ENCODE peak calls at places on chromosomes 1 and 21, in nine cellular contexts. I is AG04449, P is transverse colon, J is mucosa of descending colon, U is nephron progenitor cell, B is mammary epithelial cell, Z is hepatocyte, T is upper lobe of right lung, O is AG10803. H is an unnamed sample.

GRCh38 chr1:55702064-55702463 is 486.9 kb upstream of the USP24 start:
- DNase-seq in P (no peak), J (no peak), Z (peak), I (no peak), O (no peak), B (peak), U (no peak), T (no peak), H (no peak)

GRCh38 chr1:7938070-7938469 is 2.6 kb downstream of the TNFRSF9 start:
- DNase-seq in U (no peak), J (no peak), P (no peak), O (no peak), Z (no peak), B (no peak), T (no peak), I (no peak), H (no peak)

GRCh38 chr1:38094711-38095336 is 48.2 kb upstream of the POU3F1 start:
- DNase-seq in P (no peak), J (no peak), Z (no peak), I (no peak), O (no peak), U (no peak), B (no peak), T (no peak), H (no peak)

GRCh38 chr1:169572184-169572583 is 14.1 kb downstream of the F5 start:
- DNase-seq in P (no peak), B (no peak), I (no peak), O (peak), Z (peak), J (no peak), T (no peak), U (no peak), H (no peak)

GRCh38 chr1:228488818-228489674 is 1.9 kb downstream of the RNF187 start:
- DNase-seq in J (no peak), P (no peak), T (no peak), U (no peak), B (no peak), O (no peak), Z (no peak), I (no peak), H (no peak)

GRCh38 chr1:240831922-240832321 is 220.0 kb upstream of the GREM2 start:
- DNase-seq in P (no peak), B (no peak), J (no peak), T (no peak), I (no peak), O (no peak), U (no peak), Z (no peak), H (no peak)

GRCh38 chr1:39692152-39693064 is 1.2 kb upstream of the HPCAL4 start:
- DNase-seq in B (no peak), P (peak), O (no peak), J (peak), U (peak), I (no peak), T (peak), Z (no peak), H (no peak)

GRCh38 chr21:26964379-26964778 is 2.5 kb downstream of the ADAMTS5 start:
- DNase-seq in J (peak), Z (no peak), I (no peak), O (peak), U (no peak), B (no peak), P (peak), T (no peak), H (no peak)

GRCh38 chr1:15178571-15179484 is 25.3 kb downstream of the TMEM51 start:
- DNase-seq in T (no peak), J (no peak), B (peak), U (no peak), Z (peak), P (no peak), O (peak), I (peak), H (peak)

GRCh38 chr1:54474500-54475235 is 68.5 kb upstream of the SSBP3 start:
- DNase-seq in J (peak), T (no peak), B (no peak), I (no peak), P (peak), O (no peak), U (peak), Z (peak), H (no peak)

GRCh38 chr1:231040019-231040799 is at the start of gene FAM89A:
- DNase-seq in U (peak), B (no peak), O (peak), I (no peak), T (peak), P (peak), J (peak), Z (peak), H (no peak)

GRCh38 chr21:18840239-18840638 is 436.7 kb upstream of the TMPRSS15 start:
- DNase-seq in P (no peak), O (no peak), I (no peak), B (no peak), T (no peak), Z (peak), U (no peak), J (no peak), H (no peak)

GRCh38 chr21:43353282-43354010 is 73.5 kb downstream of the SIK1 start:
- DNase-seq in I (no peak), P (no peak), B (no peak), T (no peak), J (no peak), U (no peak), Z (no peak), O (no peak), H (no peak)

GRCh38 chr1:64246294-64246917 is 43.0 kb downstream of the UBE2U start:
- DNase-seq in P (no peak), J (no peak), T (no peak), U (no peak), B (no peak), I (no peak), O (peak), Z (peak), H (no peak)

GRCh38 chr1:75514270-75514669 is 96.6 kb downstream of the SLC44A5 start:
- DNase-seq in O (no peak), B (no peak), I (no peak), Z (no peak), U (no peak), P (no peak), T (no peak), J (no peak), H (no peak)

DNA sequence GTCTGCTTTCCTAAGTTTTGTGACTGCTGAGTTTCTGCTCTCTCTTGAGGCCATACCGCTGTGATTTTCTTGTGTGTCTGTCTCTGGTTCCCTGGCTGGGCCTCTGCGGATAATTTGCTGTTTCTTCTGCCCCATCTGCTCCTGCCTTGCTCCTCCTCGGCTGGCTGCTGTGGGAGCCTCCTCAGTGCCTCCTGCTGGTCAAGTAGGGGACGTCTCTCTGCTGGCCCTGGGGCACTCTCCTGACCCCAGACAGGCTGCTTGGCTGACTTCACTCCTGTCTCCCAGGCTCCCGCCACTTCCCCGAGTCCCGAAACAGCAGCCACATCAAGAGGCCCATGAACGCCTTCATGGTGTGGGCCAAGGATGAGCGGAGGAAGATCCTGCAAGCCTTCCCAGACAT is 28.5 kb downstream of the ETNK2 start:
- DNase-seq in Z (no peak), T (no peak), O (no peak), J (no peak), P (peak), U (no peak), B (no peak), I (no peak), H (no peak)
- TF ChIP-seq CTCF in Z (peak), T (peak), O (peak), J (no peak), P (peak), U (peak), B (peak), I (peak), H (peak)

DNA sequence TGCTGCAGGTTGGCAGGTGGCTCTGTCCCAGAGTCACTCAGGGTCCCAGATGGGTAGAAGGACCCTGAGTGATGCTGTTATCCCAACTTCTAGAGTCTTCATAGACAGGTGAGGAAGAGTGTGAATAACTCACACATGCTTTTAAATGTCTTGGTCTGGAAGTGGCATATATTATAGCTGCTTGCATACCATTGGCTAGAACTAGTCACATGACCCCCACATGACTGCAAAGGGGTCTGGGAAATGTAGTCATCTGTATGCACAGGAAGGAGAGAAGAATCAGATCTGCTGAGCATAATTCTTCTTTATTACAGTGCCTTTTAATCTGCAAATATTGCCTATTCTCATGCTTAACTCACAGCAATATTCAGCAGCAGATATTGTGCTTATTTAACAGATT is 28.2 kb upstream of the KLHDC7A start:
- DNase-seq in U (no peak), T (no peak), J (no peak), I (no peak), B (no peak), P (no peak), Z (peak), O (no peak), H (no peak)
- TF ChIP-seq CTCF in U (no peak), T (no peak), J (no peak), I (no peak), B (no peak), P (no peak), Z (no peak), O (no peak), H (no peak)

DNA sequence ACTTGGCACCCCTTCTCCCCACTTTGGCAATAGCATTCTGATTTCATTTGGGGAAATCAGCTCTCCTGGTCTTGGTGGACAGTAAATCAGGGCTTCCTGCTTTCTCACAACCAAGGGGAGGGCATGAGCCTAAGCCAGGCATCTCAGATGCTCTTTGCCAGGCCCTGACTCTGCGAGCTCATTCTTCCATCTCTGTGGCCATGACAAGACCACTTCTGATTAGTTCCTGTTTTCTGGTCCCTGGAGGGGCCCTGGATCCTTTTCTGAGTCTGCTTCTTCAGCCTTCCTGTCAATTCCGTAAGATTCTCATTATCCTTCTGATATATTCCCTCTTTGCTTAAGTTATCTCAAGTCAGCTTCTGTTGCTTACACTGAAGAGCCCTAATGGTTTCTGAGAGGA is 210.4 kb downstream of the HIVEP3 start:
- DNase-seq in I (no peak), Z (no peak), B (no peak), O (no peak), U (no peak), T (no peak), P (no peak), J (no peak), H (no peak)
- TF ChIP-seq CTCF in I (no peak), Z (no peak), B (no peak), O (no peak), U (no peak), T (no peak), P (no peak), J (no peak), H (no peak)

DNA sequence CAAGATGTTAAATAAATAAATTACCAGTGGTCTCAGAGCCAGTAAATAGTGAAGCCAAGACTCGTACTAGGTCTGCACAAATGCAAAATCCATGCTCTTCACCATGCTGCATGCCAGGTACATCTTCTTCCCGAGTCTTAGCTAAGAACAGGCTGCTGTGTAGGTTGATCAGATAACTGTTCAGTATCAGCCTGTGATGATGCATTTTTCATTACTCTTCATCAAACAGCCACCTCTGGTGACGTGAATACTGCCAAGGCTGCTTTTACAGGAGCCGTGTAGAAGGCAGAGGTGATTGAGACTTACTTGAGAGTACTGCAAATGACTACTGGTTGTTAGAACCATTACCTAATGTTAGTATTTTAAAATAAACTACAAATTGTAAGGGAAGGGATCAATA is 39.3 kb upstream of the HOOK1 start:
- DNase-seq in B (no peak), P (no peak), I (no peak), U (no peak), Z (no peak), O (no peak), T (no peak), J (no peak), H (no peak)
- TF ChIP-seq CTCF in B (no peak), P (no peak), I (no peak), U (no peak), Z (no peak), O (no peak), T (no peak), J (no peak), H (no peak)

GRCh38 chr1:237042467-237042891 is 495 bp downstream of the RYR2 start:
- DNase-seq in O (no peak), T (no peak), I (no peak), B (no peak), J (no peak), P (no peak), U (no peak), Z (peak), H (no peak)

GRCh38 chr1:237041795-237042466 is at the start of gene RYR2:
- DNase-seq in T (no peak), B (no peak), J (no peak), I (no peak), P (no peak), U (peak), O (no peak), Z (peak), H (no peak)

GRCh38 chr1:237043846-237044636 is 2.1 kb downstream of the RYR2 start:
- DNase-seq in Z (no peak), I (no peak), J (no peak), B (no peak), P (no peak), O (no peak), U (no peak), T (no peak), H (no peak)

GRCh38 chr1:237041461-237041794 is 556 bp upstream of the RYR2 start:
- DNase-seq in T (no peak), O (no peak), B (no peak), P (no peak), I (no peak), J (no peak), Z (no peak), U (no peak), H (no peak)

DNA sequence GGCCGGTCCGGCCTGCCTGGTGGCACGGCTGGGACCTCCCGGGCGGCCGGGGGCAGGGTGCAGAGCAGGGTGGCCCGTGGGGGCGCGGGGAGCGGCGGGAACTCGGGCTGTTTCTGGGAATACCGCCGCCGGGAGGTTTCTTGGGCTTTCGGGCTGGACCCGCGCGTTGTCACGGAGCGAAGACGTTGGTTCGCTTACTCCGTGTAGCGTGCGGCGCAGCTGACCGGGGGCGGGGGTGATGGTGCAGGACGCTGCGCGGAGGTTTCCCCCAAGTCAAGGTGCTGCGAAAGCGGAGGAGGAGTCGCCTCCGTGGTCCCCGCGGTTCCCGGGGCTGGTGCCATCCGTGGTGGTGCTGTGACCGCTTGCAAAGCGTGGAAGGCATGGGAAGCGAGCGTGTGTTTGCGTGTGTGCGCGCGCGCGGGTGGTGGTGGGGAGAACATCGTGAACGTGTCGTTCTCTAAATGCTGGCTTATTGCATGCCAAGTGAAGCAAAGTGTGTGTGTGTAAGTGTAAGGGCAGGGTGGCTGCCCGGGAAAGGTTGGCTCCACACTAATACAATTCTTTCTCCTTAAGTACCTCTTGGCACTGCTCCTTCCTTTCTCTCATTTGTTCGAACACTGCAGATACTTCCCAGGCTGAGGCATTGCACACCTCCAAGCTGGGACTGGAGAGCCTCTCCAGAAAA is 1.1 kb downstream of the RYR2 start:
- DNase-seq in Z (peak), T (peak), J (no peak), O (no peak), P (no peak), I (no peak), B (no peak), U (peak), H (no peak)
- TF ChIP-seq CTCF in Z (no peak), T (no peak), J (no peak), O (no peak), P (no peak), I (no peak), B (no peak), U (no peak), H (no peak)

DNA sequence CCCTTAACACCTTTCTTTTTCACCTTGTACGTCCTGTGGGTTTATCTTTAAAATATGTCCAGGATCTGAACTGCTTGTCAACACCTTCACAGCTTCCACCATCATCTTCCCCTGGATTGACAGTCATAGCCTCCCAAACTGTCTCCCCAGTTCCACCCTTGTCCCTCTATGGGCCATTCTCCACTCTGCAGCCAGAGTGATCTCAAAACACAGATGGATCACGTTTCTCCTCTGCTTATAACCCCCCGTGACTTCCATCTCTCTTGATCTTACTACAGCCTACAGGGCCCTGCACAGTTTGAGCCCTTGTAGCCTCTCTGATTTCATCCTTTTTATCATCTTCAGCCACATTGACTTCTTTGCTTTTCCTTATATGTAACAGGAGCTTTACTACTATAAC is 4.3 kb downstream of the INSRR start:
- DNase-seq in Z (no peak), U (no peak), T (no peak), O (no peak), B (no peak), P (no peak), J (no peak), I (no peak), H (no peak)
- TF ChIP-seq CTCF in Z (no peak), U (no peak), T (no peak), O (peak), B (no peak), P (no peak), J (no peak), I (no peak), H (no peak)

GRCh38 chr1:6423321-6423999 is 1.1 kb upstream of the ESPN start:
- DNase-seq in B (peak), J (peak), I (no peak), U (peak), Z (peak), O (peak), P (peak), T (peak), H (no peak)
- TF ChIP-seq CTCF in B (peak), J (peak), I (peak), U (peak), Z (peak), O (peak), P (peak), T (peak), H (peak)